ENCODE peak calls at places on chromosomes 7 and 10, in four cellular contexts. G is substantia nigra; E is activated CD8-positive, alpha-beta memory T cell treated with anti-CD3 and anti-CD28 coated beads for 48 hours; B is activated CD4-positive, alpha-beta T cell treated with anti-CD3 and anti-CD28 coated beads, Interleukin-2, amount 10 ng/mL, durations not matched to agents 7 days and 5 days. K is an unnamed sample.

GRCh38 chr7:32108651-32109050 is 38.4 kb upstream of the PDE1C start:
- DNase-seq in G (no peak), B (no peak), E (no peak), K (no peak)

GRCh38 chr10:122112021-122112616 is 123.2 kb downstream of the TACC2 start:
- DNase-seq in G (no peak), E (no peak), B (no peak), K (peak; percentile 41)

GRCh38 chr10:103154464-103155299 is 38.4 kb downstream of the NT5C2 start:
- DNase-seq in E (no peak), G (no peak), B (no peak), K (no peak)

GRCh38 chr10:413662-414071 is 275.8 kb downstream of the DIP2C start:
- DNase-seq in G (no peak), B (no peak), E (no peak), K (no peak)

GRCh38 chr7:73834626-73835191 is 3.9 kb downstream of the CLDN4 start:
- DNase-seq in B (no peak), E (no peak), G (no peak), K (no peak)

GRCh38 chr10:129613377-129613980 is 146.4 kb downstream of the MGMT start:
- DNase-seq in E (no peak), G (no peak), B (no peak), K (no peak)

GRCh38 chr10:103316087-103316486 is 34.9 kb downstream of the PCGF6 start:
- DNase-seq in E (no peak), G (no peak), B (no peak), K (no peak)

GRCh38 chr7:100968650-100969049 is 715 bp upstream of the MUC12 start:
- DNase-seq in G (no peak), E (no peak), B (no peak), K (no peak)

GRCh38 chr7:138752568-138753518 is 45.0 kb upstream of the TMEM213 start:
- DNase-seq in G (no peak), E (peak; percentile 55), B (peak; percentile 97), K (no peak)

GRCh38 chr7:134703781-134704180 is 57.1 kb downstream of the BPGM start:
- DNase-seq in E (no peak), G (no peak), B (no peak), K (no peak)

GRCh38 chr10:26970667-26971066 is 109.9 kb upstream of the ABI1 start:
- DNase-seq in E (no peak), B (no peak), G (no peak), K (no peak)

GRCh38 chr7:128710391-128710930 is 28.7 kb upstream of the CALU start:
- DNase-seq in B (no peak), E (no peak), G (no peak), K (no peak)

GRCh38 chr7:142549007-142549406 is 200.3 kb upstream of the PRSS1 start:
- DNase-seq in G (no peak), B (no peak), E (no peak), K (no peak)

GRCh38 chr10:68301790-68302502 is 29.9 kb upstream of the HNRNPH3 start:
- DNase-seq in B (no peak), G (no peak), E (no peak), K (peak; percentile 61)

GRCh38 chr10:48536916-48537890 is 67.7 kb downstream of the ARHGAP22 start:
- DNase-seq in B (no peak), E (no peak), G (no peak), K (no peak)

GRCh38 chr7:47337021-47337492 is 244.9 kb downstream of the TNS3 start:
- DNase-seq in E (no peak), B (no peak), G (no peak), K (no peak)

GRCh38 chr7:139870406-139870805 is 41.3 kb downstream of the TBXAS1 start:
- DNase-seq in E (no peak), G (no peak), B (no peak), K (no peak)

GRCh38 chr7:11760372-11760771 is 71.6 kb downstream of the THSD7A start:
- DNase-seq in E (no peak), B (no peak), G (no peak), K (peak; percentile 13)

GRCh38 chr7:28465697-28466096 is 53.4 kb downstream of the CREB5 start:
- DNase-seq in G (no peak), E (no peak), B (no peak), K (no peak)

GRCh38 chr7:134992626-134993179 is 6.4 kb downstream of the AGBL3 start:
- DNase-seq in G (no peak), E (no peak), B (no peak), K (peak; percentile 14)

GRCh38 chr10:97099089-97099488 is 86.7 kb downstream of the SLIT1 start:
- DNase-seq in G (no peak), E (no peak), B (no peak), K (no peak)

GRCh38 chr10:63206997-63207952 is 74.1 kb downstream of the NRBF2 start:
- DNase-seq in E (no peak), B (no peak), G (no peak), K (peak; percentile 8)

GRCh38 chr10:22615819-22616499 is 98.4 kb downstream of the PIP4K2A start:
- DNase-seq in G (peak; percentile 81), E (no peak), B (no peak), K (peak; percentile 40)

GRCh38 chr7:28755255-28755654 is 202.9 kb downstream of the TRIL start:
- DNase-seq in G (no peak), B (no peak), E (no peak), K (no peak)

GRCh38 chr10:5814110-5815107 is 1.2 kb upstream of the GDI2 start:
- DNase-seq in G (no peak), E (no peak), B (no peak), K (peak; percentile 32)

GRCh38 chr10:79176052-79176501 is 107.3 kb downstream of the ZMIZ1 start:
- DNase-seq in E (no peak), G (no peak), B (no peak), K (no peak)

GRCh38 chr10:127132434-127132833 is 64.0 kb downstream of the INSYN2A start:
- DNase-seq in E (no peak), B (no peak), G (no peak), K (no peak)

GRCh38 chr10:26881600-26882331 is 21.0 kb upstream of the ABI1 start:
- DNase-seq in E (no peak), G (no peak), B (peak; percentile 41), K (peak; percentile 63)